ENCODE peak calls at places on chromosomes 4 and X, in nine cellular contexts. A is cardiac fibroblast; O is cardiac muscle cell; I is GM23248; V is astrocyte of the spinal cord; N is stimulated activated naive B cell treated with anti-CD40 and anti-IgM and Interleukin-4, amounts not matched to agents 10 μg/mL and 1 μg/mL and 100 μg/mL, for 72 hours; Y is naive B cell; K is AG09309; Z is astrocyte. X is an unnamed sample.
A peak's percentile ranks its signal among the peaks of the same experiment; 100 is the strongest.

GRCh38 chr4:89482248-89482647 is 174.6 kb upstream of the GPRIN3 start:
- DNase-seq in A (peak; percentile 71), O (peak; percentile 45), I (peak; percentile 24), V (peak; percentile 39), N (no peak), Y (no peak), K (no peak), Z (peak; percentile 14), X (peak; percentile 69)

GRCh38 chrX:100895365-100896075 is 21.4 kb upstream of the NOX1 start:
- DNase-seq in A (peak; percentile 59), O (peak; percentile 28), I (peak; percentile 55), V (peak; percentile 41), N (peak; percentile 2), Y (peak; percentile 14), K (no peak), Z (peak; percentile 10), X (peak; percentile 34)

GRCh38 chrX:54044877-54045328 is 630 bp upstream of the PHF8 start:
- DNase-seq in A (no peak), O (no peak), I (no peak), V (no peak), N (no peak), Y (no peak), K (no peak), Z (no peak), X (peak; percentile 7)

GRCh38 chr4:20251796-20252655 is at the start of gene SLIT2:
- DNase-seq in A (peak; percentile 87), O (peak; percentile 94), I (peak; percentile 88), V (peak; percentile 85), N (no peak), Y (no peak), K (no peak), Z (peak; percentile 56), X (peak; percentile 85)

GRCh38 chr4:115844180-115844579 is 730.8 kb upstream of the NDST4 start:
- DNase-seq in A (no peak), O (no peak), I (no peak), V (no peak), N (no peak), Y (no peak), K (no peak), Z (no peak), X (no peak)

GRCh38 chr4:41443340-41444079 is 94.4 kb upstream of the LIMCH1 start:
- DNase-seq in A (no peak), O (no peak), I (no peak), V (no peak), N (no peak), Y (no peak), K (no peak), Z (no peak), X (no peak)

GRCh38 chr4:182807346-182807745 is 109.8 kb downstream of the DCTD start:
- DNase-seq in A (no peak), O (no peak), I (peak; percentile 5), V (no peak), N (no peak), Y (no peak), K (no peak), Z (no peak), X (no peak)

GRCh38 chrX:17674611-17675010 is 62.7 kb upstream of the SCML1 start:
- DNase-seq in A (no peak), O (no peak), I (no peak), V (peak; percentile 5), N (no peak), Y (no peak), K (no peak), Z (peak; percentile 8), X (no peak)

GRCh38 chrX:45322382-45322781 is 121.7 kb upstream of the DIPK2B start:
- DNase-seq in A (peak; percentile 87), O (peak; percentile 35), I (peak; percentile 81), V (peak; percentile 83), N (no peak), Y (no peak), K (peak; percentile 71), Z (peak; percentile 64), X (peak; percentile 18)

GRCh38 chr4:54941994-54942552 is 183.3 kb downstream of the KDR start:
- DNase-seq in A (peak; percentile 58), O (peak; percentile 10), I (no peak), V (no peak), N (no peak), Y (peak; percentile 45), K (no peak), Z (no peak), X (no peak)

GRCh38 chrX:140712413-140713173 is 3.0 kb downstream of the LINC00632 start:
- DNase-seq in A (peak; percentile 26), O (peak; percentile 62), I (peak; percentile 50), V (peak; percentile 82), N (no peak), Y (no peak), K (no peak), Z (peak; percentile 50), X (no peak)

GRCh38 chr4:66430856-66431255 is 760.6 kb upstream of the EPHA5 start:
- DNase-seq in A (peak; percentile 74), O (no peak), I (no peak), V (peak; percentile 9), N (no peak), Y (no peak), K (peak; percentile 70), Z (peak; percentile 65), X (no peak)

GRCh38 chrX:150361070-150361776 is 1.9 kb upstream of the MAMLD1 start:
- DNase-seq in A (no peak), O (peak; percentile 51), I (peak; percentile 16), V (no peak), N (no peak), Y (peak; percentile 27), K (no peak), Z (no peak), X (peak; percentile 17)

GRCh38 chr4:156825074-156825473 is 146.5 kb downstream of the PDGFC start:
- DNase-seq in A (no peak), O (no peak), I (no peak), V (no peak), N (no peak), Y (no peak), K (no peak), Z (no peak), X (no peak)

GRCh38 chr4:186204103-186204559 is 12.8 kb downstream of the CYP4V2 start:
- DNase-seq in A (no peak), O (no peak), I (no peak), V (no peak), N (peak; percentile 84), Y (peak; percentile 71), K (no peak), Z (peak; percentile 8), X (no peak)

GRCh38 chr4:8201341-8201781 is 2.3 kb downstream of the SH3TC1 start:
- DNase-seq in A (no peak), O (no peak), I (no peak), V (no peak), N (peak; percentile 82), Y (peak; percentile 82), K (no peak), Z (no peak), X (no peak)

GRCh38 chr4:159269143-159269542 is 166.3 kb downstream of the RAPGEF2 start:
- DNase-seq in A (no peak), O (no peak), I (no peak), V (no peak), N (no peak), Y (no peak), K (no peak), Z (peak; percentile 65), X (no peak)

GRCh38 chr4:122152699-122153328 is 683 bp downstream of the BLTP1 start:
- DNase-seq in A (peak; percentile 30), O (peak; percentile 64), I (peak; percentile 65), V (peak; percentile 33), N (peak; percentile 5), Y (no peak), K (no peak), Z (peak; percentile 25), X (peak; percentile 40)

GRCh38 chrX:112738347-112739033 is 58.8 kb upstream of the LHFPL1 start:
- DNase-seq in A (no peak), O (no peak), I (no peak), V (no peak), N (no peak), Y (no peak), K (no peak), Z (no peak), X (no peak)

GRCh38 chr4:81635747-81636146 is 164.0 kb upstream of the RASGEF1B start:
- DNase-seq in A (no peak), O (peak; percentile 7), I (no peak), V (no peak), N (peak; percentile 36), Y (peak; percentile 75), K (no peak), Z (no peak), X (no peak)

GRCh38 chr4:108351806-108352205 is 183.1 kb upstream of the LEF1 start:
- DNase-seq in A (no peak), O (no peak), I (no peak), V (no peak), N (no peak), Y (no peak), K (no peak), Z (no peak), X (no peak)

GRCh38 chrX:3743821-3744439 is 30.5 kb upstream of the PRKX start:
- DNase-seq in A (no peak), O (no peak), I (no peak), V (no peak), N (no peak), Y (peak; percentile 9), K (no peak), Z (no peak), X (no peak)

GRCh38 chr4:183404016-183404415 is 40.4 kb upstream of the CDKN2AIP start:
- DNase-seq in A (no peak), O (no peak), I (no peak), V (no peak), N (no peak), Y (no peak), K (no peak), Z (no peak), X (no peak)

GRCh38 chr4:87419578-87420249 is 2.7 kb upstream of the NUDT9 start:
- DNase-seq in A (peak; percentile 31), O (no peak), I (no peak), V (no peak), N (no peak), Y (no peak), K (no peak), Z (peak; percentile 48), X (no peak)

GRCh38 chrX:1384738-1385250 is 7.1 kb downstream of the SLC25A6 start:
- DNase-seq in A (no peak), O (no peak), I (no peak), V (no peak), N (no peak), Y (no peak), K (no peak), Z (no peak), X (no peak)

GRCh38 chrX:104351173-104351769 is 96.5 kb upstream of the ESX1 start:
- DNase-seq in A (peak; percentile 90), O (no peak), I (peak; percentile 91), V (peak; percentile 79), N (no peak), Y (no peak), K (peak; percentile 67), Z (peak; percentile 84), X (no peak)

X was measured in WERI-Rb-1.